ENCODE peak calls at places on chromosomes 16 and 17, in four cellular contexts. T is GM12878, D is H1, H is HepG2. Z is an unnamed sample.

GRCh38 chr16:88342491-88342890 is 40.3 kb upstream of the ZNF469 start:
- DNase-seq in T (no peak), D (no peak), H (no peak), Z (no peak)

GRCh38 chr16:89720859-89721643 is at the start of the genes VPS9D1 and ZNF276:
- DNase-seq in T (no peak), D (peak; percentile 89), H (peak; percentile 65), Z (peak; percentile 86)

GRCh38 chr16:17246974-17247718 is 223.6 kb downstream of the XYLT1 start:
- DNase-seq in T (no peak), D (no peak), H (no peak), Z (no peak)

GRCh38 chr17:28325221-28325620 is 6.2 kb downstream of the TMEM97 start:
- DNase-seq in T (no peak), D (peak; percentile 19), H (no peak), Z (no peak)

GRCh38 chr17:57484081-57484666 is 227.9 kb downstream of the MSI2 start:
- DNase-seq in T (no peak), D (no peak), H (no peak), Z (no peak)

GRCh38 chr17:8953152-8953885 is 12.2 kb downstream of the PIK3R5 start:
- DNase-seq in T (no peak), D (no peak), H (no peak), Z (no peak)

GRCh38 chr17:57311281-57312216 is 55.2 kb downstream of the MSI2 start:
- DNase-seq in T (no peak), D (no peak), H (no peak), Z (no peak)

GRCh38 chr16:88606146-88606757 is 32.1 kb upstream of the IL17C start:
- DNase-seq in T (no peak), D (no peak), H (no peak), Z (no peak)

GRCh38 chr17:35684046-35684802 is 47.2 kb upstream of the RASL10B start:
- DNase-seq in T (no peak), D (no peak), H (no peak), Z (no peak)

GRCh38 chr17:17417718-17418151 is 59.1 kb upstream of the MED9 start:
- DNase-seq in T (no peak), D (no peak), H (peak; percentile 68), Z (peak; percentile 66)

GRCh38 chr16:54442864-54443263 is 156.3 kb upstream of the IRX3 start:
- DNase-seq in T (no peak), D (no peak), H (no peak), Z (no peak)

GRCh38 chr17:6072157-6072556 is 2.0 kb downstream of the WSCD1 start:
- DNase-seq in T (no peak), D (no peak), H (no peak), Z (no peak)

GRCh38 chr17:16251043-16251442 is 34.0 kb downstream of the PIGL start:
- DNase-seq in T (no peak), D (no peak), H (no peak), Z (no peak)

GRCh38 chr17:66829883-66830282 is 5.0 kb upstream of the CACNG5 start:
- DNase-seq in T (no peak), D (no peak), H (no peak), Z (no peak)

GRCh38 chr16:11005611-11005975 is 61.2 kb downstream of the CLEC16A start:
- DNase-seq in T (no peak), D (no peak), H (no peak), Z (no peak)

GRCh38 chr17:50211249-50212120 is 10.1 kb upstream of the COL1A1 start:
- DNase-seq in T (no peak), D (peak; percentile 44), H (no peak), Z (no peak)

GRCh38 chr16:83965444-83966152 is 2.4 kb upstream of the NECAB2 start:
- DNase-seq in T (no peak), D (no peak), H (no peak), Z (no peak)
- TF ChIP-seq CBX5 in T (no peak), D (no peak), H (no peak), Z (no peak)

GRCh38 chr17:48613862-48614694 is 1.0 kb downstream of the HOXB8 start:
- DNase-seq in T (no peak), D (no peak), H (no peak), Z (no peak)
- H3K27ac ChIP-seq in T (no peak overlapping the region), D (no peak overlapping the region), H (no peak overlapping the region), Z (no peak overlapping the region)

DNA sequence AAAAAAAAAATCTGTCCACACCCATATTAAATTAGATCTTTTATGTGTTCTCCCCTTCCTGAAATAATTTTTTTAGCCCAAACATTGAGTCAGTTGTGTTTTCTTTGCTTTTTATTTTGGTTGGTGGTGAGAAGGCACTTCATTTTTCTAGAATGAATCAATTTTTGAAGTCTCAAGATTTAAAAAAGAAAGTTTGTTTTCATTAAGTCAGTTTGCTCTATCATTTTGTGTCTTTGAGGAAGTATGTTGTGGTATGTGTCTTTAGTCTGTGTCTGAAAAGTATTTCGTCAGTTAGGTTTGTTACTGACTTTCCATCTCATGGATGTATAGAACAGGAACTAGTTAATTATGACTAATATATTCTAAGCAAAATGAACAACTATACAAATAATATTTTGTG is 3.8 kb downstream of the IGF2BP1 start:
- DNase-seq in T (no peak), D (no peak), H (no peak), Z (no peak)
- TF ChIP-seq CBX5 in T (no peak), D (no peak), H (no peak), Z (no peak)

DNA sequence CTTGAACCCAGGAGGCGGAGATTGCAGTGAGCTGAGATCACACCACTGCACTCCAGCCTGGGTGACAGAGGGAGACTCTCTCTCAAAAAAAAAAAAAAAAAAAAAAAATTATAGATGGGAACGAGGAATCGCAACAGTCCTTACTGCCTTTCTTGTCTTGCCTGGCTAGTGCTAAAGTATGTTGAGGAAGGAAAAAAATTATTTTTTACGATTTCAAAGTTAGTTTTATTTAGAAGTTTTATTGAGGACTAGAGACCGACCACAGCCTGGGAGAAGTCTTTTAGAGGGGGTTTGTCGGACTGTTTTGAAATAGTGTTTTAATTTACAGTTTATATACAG is 15.8 kb upstream of the DNAH17 start:
- DNase-seq in T (no peak), D (no peak), H (no peak), Z (no peak)
- H3K27ac ChIP-seq in T (no peak overlapping the region), D (no peak overlapping the region), H (peak overlapping the region; percentile 78), Z (no peak overlapping the region)

DNA sequence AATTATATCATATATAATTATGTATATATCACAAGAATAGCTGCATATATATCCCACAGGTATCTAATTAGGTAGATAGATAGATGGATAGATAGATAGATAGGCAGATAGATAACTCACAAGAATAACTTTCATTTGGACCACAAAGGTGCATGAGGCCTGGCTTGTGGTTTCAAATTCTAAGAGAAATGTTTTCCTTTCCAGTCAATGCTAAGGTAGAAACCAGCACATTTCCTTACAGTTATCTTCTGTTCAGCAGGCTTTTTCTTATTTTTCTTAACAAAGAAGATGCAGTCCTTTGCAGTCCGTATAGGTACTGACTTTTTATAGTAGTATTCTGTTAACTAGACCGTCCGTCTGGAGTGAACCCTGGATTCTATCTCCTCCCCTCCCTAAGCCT is 152.9 kb upstream of the ANKFN1 start:
- DNase-seq in T (no peak), D (no peak), H (no peak), Z (no peak)
- TF ChIP-seq CBX5 in T (no peak), D (no peak), H (no peak), Z (no peak)

GRCh38 chr17:40251576-40251975 is 32.5 kb downstream of the WIPF2 start:
- DNase-seq in T (no peak), D (no peak), H (no peak), Z (peak; percentile 32)
- H3K27ac ChIP-seq in T (no peak overlapping the region), D (no peak overlapping the region), H (no peak overlapping the region), Z (no peak overlapping the region)

GRCh38 chr16:87114832-87115231 is 202.4 kb downstream of the C16orf95 start:
- DNase-seq in T (no peak), D (no peak), H (no peak), Z (no peak)
- TF ChIP-seq CBX5 in T (no peak), D (no peak), H (no peak), Z (no peak)

Z was measured in K562.